ENCODE peak calls at places on chromosomes 6 and 20, in six cellular contexts. N is mucosa of descending colon, B is prostate gland, D is retinal pigment epithelial cell, C is SK-N-SH, R is Karpas-422. I is an unnamed sample.

GRCh38 chr6:133895573-133896343 is 6.8 kb downstream of the TCF21 start:
- DNase-seq in C (no peak), R (no peak), N (peak), D (no peak), B (no peak), I (no peak)

GRCh38 chr6:128686084-128686483 is 165.7 kb upstream of the PTPRK start:
- DNase-seq in N (no peak), R (no peak), D (no peak), B (no peak), C (no peak), I (no peak)

GRCh38 chr6:56241106-56241812 is 6.1 kb downstream of the COL21A1 start:
- DNase-seq in B (no peak), N (no peak), C (no peak), R (no peak), D (no peak), I (no peak)

GRCh38 chr6:118853408-118853807 is 40.5 kb upstream of the ASF1A start:
- DNase-seq in B (no peak), D (no peak), C (no peak), R (no peak), N (no peak), I (no peak)

GRCh38 chr6:28212510-28213212 is 12.4 kb upstream of the ZSCAN9 start:
- DNase-seq in D (peak), B (no peak), N (peak), R (peak), C (peak), I (peak)

GRCh38 chr6:42394881-42395620 is 56.7 kb downstream of the TRERF1 start:
- DNase-seq in D (no peak), R (peak), B (no peak), N (no peak), C (no peak), I (no peak)

GRCh38 chr20:7772376-7772775 is 167.9 kb downstream of the HAO1 start:
- DNase-seq in B (no peak), R (no peak), D (no peak), N (no peak), C (no peak), I (peak)

GRCh38 chr6:16781348-16782169 is 20.3 kb upstream of the ATXN1 start:
- DNase-seq in C (no peak), R (no peak), D (no peak), B (no peak), N (no peak), I (no peak)

GRCh38 chr6:135162678-135163439 is 18.2 kb upstream of the MYB start:
- DNase-seq in B (no peak), C (peak), N (peak), D (no peak), R (peak), I (peak)

GRCh38 chr6:137013738-137014602 is 30.8 kb downstream of the IL20RA start:
- DNase-seq in D (no peak), B (no peak), C (peak), R (peak), N (no peak), I (peak)

GRCh38 chr20:7379621-7380220 is 560.5 kb downstream of the HAO1 start:
- DNase-seq in R (no peak), D (no peak), B (no peak), N (no peak), C (no peak), I (no peak)

GRCh38 chr6:155325700-155326516 is 11.6 kb upstream of the TFB1M start:
- DNase-seq in C (no peak), D (no peak), R (no peak), B (no peak), N (no peak), I (no peak)

GRCh38 chr6:1079525-1079924 is 232.4 kb upstream of the FOXQ1 start:
- DNase-seq in B (no peak), R (no peak), C (no peak), N (no peak), D (peak), I (no peak)

GRCh38 chr6:71665931-71666330 is 220.4 kb upstream of the RIMS1 start:
- DNase-seq in D (peak), R (no peak), C (no peak), B (no peak), N (no peak), I (peak)

GRCh38 chr20:52379723-52380336 is 188.3 kb upstream of the ZFP64 start:
- DNase-seq in D (no peak), B (no peak), R (peak), C (peak), N (peak), I (peak)

GRCh38 chr6:127520061-127520460 is 926 bp upstream of the MTCL3 start:
- DNase-seq in N (no peak), C (no peak), D (no peak), B (no peak), R (peak), I (peak)
- H3K4me3 ChIP-seq in N (no peak), C (peak), D (no peak), B (no peak), R (no peak), I (no peak)

GRCh38 chr20:60695223-60695622 is 556.8 kb upstream of the CDH4 start:
- DNase-seq in B (no peak), D (peak), C (no peak), N (no peak), R (no peak), I (no peak)

GRCh38 chr20:60693513-60694133 is 558.4 kb upstream of the CDH4 start:
- DNase-seq in R (no peak), B (no peak), N (no peak), D (no peak), C (no peak), I (no peak)

GRCh38 chr20:60694763-60695162 is 557.3 kb upstream of the CDH4 start:
- DNase-seq in B (no peak), C (no peak), D (no peak), R (no peak), N (no peak), I (no peak)

GRCh38 chr20:60687213-60687612 is 564.8 kb upstream of the CDH4 start:
- DNase-seq in C (no peak), N (no peak), B (no peak), R (no peak), D (no peak), I (no peak)

DNA sequence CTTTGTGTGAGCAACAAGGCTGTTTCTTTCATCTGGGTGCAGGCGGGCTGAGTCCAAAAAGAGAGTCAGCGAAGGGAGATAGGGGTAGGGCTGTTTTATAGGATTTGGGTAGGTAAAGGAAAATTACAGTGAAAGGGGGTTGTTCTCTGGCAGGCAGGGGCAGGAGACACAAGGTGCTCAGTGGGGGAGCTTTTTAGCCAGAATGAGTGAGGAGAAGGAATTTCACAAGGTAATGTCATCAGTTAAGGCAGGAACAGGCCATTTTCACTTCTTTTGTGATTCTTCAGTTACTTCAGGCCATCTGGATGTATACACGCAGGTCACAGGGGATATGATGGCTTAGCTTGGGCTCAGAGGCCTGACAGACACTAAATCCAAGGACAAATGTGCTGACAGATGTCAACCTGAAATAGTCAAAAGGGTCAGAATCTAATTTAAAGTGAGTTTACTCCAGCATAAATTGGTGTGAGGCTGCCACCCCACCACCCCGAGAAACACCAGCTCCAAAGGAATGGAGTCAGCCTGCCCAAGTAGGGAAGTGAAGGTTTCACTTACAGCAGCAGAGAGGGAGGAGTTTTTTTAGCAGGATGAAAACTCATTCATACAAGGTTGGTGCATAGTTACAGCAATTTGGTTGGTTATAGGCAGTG is 560.0 kb upstream of the CDH4 start:
- DNase-seq in B (no peak), R (no peak), C (no peak), D (no peak), N (no peak), I (no peak)
- H3K4me3 ChIP-seq in B (no peak), R (no peak), C (no peak), D (no peak), N (no peak), I (no peak)

GRCh38 chr20:328596-329324 is 3.4 kb downstream of the SOX12 start:
- DNase-seq in D (no peak), B (no peak), C (no peak), R (peak), N (no peak), I (peak)
- H3K4me3 ChIP-seq in D (peak), B (no peak), C (peak), R (peak), N (no peak), I (no peak)

DNA sequence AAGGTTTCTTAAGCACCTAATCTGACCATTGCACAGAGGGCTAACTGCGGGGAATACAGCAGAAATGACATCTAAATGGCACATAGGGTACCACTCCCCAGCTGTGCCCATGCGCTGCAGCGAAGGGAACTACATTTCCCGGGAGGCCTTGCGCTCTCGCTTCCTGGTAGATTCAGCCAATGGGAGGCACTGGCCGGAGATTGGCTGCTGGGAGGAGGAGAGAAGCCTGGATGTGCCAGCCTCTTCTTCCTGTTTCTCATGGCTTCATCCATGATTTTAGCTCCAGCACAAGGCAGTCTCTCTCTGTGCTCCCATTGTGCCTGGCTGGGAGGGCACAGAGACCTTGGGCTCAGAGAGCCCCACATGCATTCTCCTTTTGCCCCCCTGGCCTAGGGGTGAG is 101.7 kb upstream of the FOXA2 start:
- DNase-seq in N (peak), D (no peak), C (peak), B (no peak), R (peak), I (peak)
- H3K4me3 ChIP-seq in N (no peak), D (no peak), C (no peak), B (no peak), R (no peak), I (no peak)

GRCh38 chr6:111753573-111753972 is 119.7 kb downstream of the FYN start:
- DNase-seq in N (no peak), D (no peak), C (no peak), B (no peak), R (no peak), I (no peak)
- H3K4me3 ChIP-seq in N (no peak), D (no peak), C (no peak), B (no peak), R (no peak), I (no peak)

DNA sequence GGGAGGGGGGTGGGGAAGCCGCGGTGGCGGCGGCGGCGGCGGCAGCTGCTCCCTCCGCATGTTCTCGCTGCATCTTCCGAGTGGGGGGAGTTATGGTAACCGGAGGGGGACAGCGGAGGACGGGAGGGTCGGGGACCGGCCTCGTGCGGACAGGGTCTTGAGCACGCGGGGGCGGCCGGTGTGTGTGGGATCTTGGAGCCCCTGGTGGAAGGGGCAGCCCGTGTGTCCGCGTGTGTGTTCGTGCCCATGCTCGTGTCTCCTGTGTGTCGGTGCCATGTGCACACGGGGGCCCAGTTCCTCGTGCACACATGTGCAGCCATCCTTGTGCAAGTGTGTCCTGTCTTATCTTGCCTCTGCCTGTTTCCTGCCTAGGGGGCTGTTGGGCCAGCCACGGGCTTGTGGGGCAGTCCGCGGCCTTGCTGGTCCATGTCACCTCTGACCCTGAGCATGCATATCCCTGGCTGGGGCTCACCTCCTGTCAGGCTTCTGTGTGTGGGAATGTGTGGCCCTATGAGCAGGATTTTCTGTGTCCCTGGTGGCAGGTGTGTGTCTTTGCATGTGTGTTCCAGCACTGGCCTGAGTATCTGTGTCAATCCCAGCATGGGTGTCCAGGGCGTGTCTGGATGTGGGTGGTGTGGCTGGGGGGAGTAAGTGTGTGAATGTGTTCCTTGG is 8.5 kb downstream of the SYNGAP1 start:
- DNase-seq in C (peak), R (peak), B (no peak), D (no peak), N (peak), I (peak)
- H3K4me3 ChIP-seq in C (peak), R (peak), B (peak), D (peak), N (peak), I (peak)

DNA sequence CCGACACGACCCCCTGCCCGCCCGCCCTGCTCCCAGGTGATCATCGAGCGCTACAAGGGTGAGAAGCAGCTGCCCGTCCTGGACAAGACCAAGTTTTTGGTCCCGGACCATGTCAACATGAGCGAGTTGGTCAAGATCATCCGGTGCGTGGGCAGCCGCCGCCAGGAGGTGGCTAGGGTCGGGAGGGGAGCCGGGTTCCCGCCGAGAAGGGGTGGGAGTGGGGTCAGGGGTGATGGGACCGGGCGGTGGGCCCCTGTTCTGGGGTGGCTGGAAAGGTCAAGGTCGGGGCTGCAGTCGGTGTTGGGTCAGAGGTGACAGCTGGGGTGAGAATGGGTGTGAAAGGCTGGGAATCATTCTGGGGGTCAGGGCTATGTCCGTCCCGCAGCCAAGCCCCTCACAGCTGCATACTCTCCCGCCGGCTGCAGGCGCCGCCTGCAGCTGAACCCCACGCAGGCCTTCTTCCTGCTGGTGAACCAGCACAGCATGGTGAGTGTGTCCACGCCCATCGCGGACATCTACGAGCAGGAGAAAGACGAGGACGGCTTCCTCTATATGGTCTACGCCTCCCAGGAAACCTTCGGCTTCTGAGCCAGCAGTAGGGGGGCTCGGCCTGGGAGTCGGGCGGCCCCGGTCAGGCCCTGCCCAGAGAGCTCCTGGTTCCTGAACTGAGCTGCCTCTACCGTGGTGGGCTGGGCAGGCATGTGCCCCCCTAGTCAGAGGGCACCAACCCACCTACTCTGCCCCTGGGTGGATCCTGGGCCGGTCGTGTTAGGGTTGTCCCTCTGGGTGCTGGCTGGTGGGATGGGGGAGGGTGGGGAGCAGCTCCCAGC is 1.0 kb downstream of the MAP1LC3A start:
- DNase-seq in D (no peak), N (peak), R (no peak), C (peak), B (no peak), I (no peak)
- H3K4me3 ChIP-seq in D (peak), N (no peak), R (no peak), C (peak), B (peak), I (peak)

DNA sequence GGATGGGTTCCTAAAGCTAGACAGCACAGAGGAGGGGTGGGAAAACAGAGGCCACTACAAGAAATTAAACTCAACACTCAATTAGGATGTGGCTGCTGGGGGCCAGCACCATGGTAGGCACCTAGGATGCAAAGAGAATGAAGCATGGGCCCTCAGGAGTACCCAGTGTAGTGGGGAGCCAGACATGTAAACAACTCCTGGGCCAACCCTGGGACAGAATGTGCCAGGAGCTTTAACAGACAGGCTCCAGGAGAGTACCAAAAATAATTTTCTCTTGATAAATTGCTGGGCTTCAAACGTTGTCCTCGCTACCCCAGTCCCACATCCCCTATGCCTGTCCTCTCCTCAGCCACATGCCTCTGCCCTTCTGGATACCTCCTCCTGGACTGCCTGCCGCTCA is 1.7 kb downstream of the TMEM151B start:
- DNase-seq in C (peak), N (no peak), B (no peak), R (no peak), D (no peak), I (no peak)
- H3K4me3 ChIP-seq in C (no peak), N (no peak), B (no peak), R (no peak), D (no peak), I (no peak)

I was measured in adipocyte.